ENCODE peak calls at places on chromosomes 11 and 22, in five cellular contexts. R is colonic mucosa, S is esophagus squamous epithelium, Q is GM23248, L is spleen. G is an unnamed sample.

GRCh38 chr11:127017482-127017881 is 16.9 kb upstream of the KIRREL3 start:
- DNase-seq in Q (peak; percentile 90), S (no peak), L (no peak), R (no peak), G (peak; percentile 72)

GRCh38 chr22:19984201-19984753 is 32.3 kb downstream of the ARVCF start:
- DNase-seq in Q (peak; percentile 90), S (no peak), R (no peak), L (peak; percentile 69), G (no peak)

GRCh38 chr22:31839986-31840385 is 86.2 kb downstream of the DEPDC5 start:
- DNase-seq in R (no peak), L (no peak), Q (no peak), S (no peak), G (no peak)

GRCh38 chr22:46561435-46561905 is 24.1 kb upstream of the CELSR1 start:
- DNase-seq in Q (no peak), L (peak; percentile 47), R (no peak), S (no peak), G (peak; percentile 57)

GRCh38 chr11:8043756-8044155 is 37.3 kb upstream of the TUB start:
- DNase-seq in R (no peak), L (no peak), Q (no peak), S (no peak), G (no peak)

GRCh38 chr11:10856689-10857603 is 907 bp downstream of the ZBED5 start:
- DNase-seq in S (no peak), L (no peak), Q (peak; percentile 65), R (peak; percentile 78), G (peak; percentile 66)

GRCh38 chr22:47627561-47628253 is 865.3 kb downstream of the TBC1D22A start:
- DNase-seq in Q (no peak), R (no peak), L (no peak), S (no peak), G (no peak)

GRCh38 chr22:35330258-35330861 is 30.7 kb downstream of the TOM1 start:
- DNase-seq in R (peak; percentile 70), L (peak; percentile 92), Q (peak; percentile 92), S (no peak), G (no peak)

GRCh38 chr11:6637871-6638270 is 17.7 kb downstream of the DCHS1 start:
- DNase-seq in L (no peak), S (no peak), R (no peak), Q (peak; percentile 84), G (no peak)

GRCh38 chr11:121715395-121715794 is 262.6 kb upstream of the SORL1-AS1 start:
- DNase-seq in Q (no peak), R (no peak), S (no peak), L (no peak), G (no peak)

GRCh38 chr11:19525276-19525675 is 187.4 kb upstream of the NAV2 start:
- DNase-seq in R (no peak), S (no peak), L (no peak), Q (no peak), G (no peak)

GRCh38 chr11:77113382-77114088 is 10.9 kb downstream of the OMP start:
- DNase-seq in R (no peak), L (no peak), S (no peak), Q (peak; percentile 62), G (peak; percentile 70)

GRCh38 chr11:79525257-79525656 is 84.4 kb upstream of the TENM4 start:
- DNase-seq in R (no peak), L (no peak), S (no peak), Q (no peak), G (no peak)

GRCh38 chr11:99418927-99419707 is 398.4 kb downstream of the CNTN5 start:
- DNase-seq in R (no peak), Q (no peak), S (no peak), L (no peak), G (peak; percentile 24)

GRCh38 chr11:130194241-130195023 is 34.9 kb downstream of the ST14 start:
- DNase-seq in L (no peak), Q (no peak), R (no peak), S (no peak), G (no peak)

GRCh38 chr11:108160970-108161566 is 39.7 kb downstream of the ACAT1 start:
- DNase-seq in Q (no peak), R (no peak), L (no peak), S (no peak), G (no peak)

GRCh38 chr22:29385748-29386147 is 2.6 kb downstream of the AP1B1 start:
- DNase-seq in L (peak; percentile 83), S (no peak), R (no peak), Q (no peak), G (no peak)

GRCh38 chr11:109350091-109350490 is 71.9 kb upstream of the C11orf87 start:
- DNase-seq in L (no peak), Q (no peak), S (no peak), R (no peak), G (no peak)

GRCh38 chr11:114163231-114163631 is 103.7 kb downstream of the ZBTB16 start:
- DNase-seq in L (no peak), R (no peak), Q (peak; percentile 72), S (no peak), G (no peak)

GRCh38 chr11:67278135-67278938 is 10.8 kb upstream of the ANKRD13D start:
- DNase-seq in R (no peak), Q (no peak), S (no peak), L (peak; percentile 84), G (no peak)
- H3K4me1 ChIP-seq in R (peaks cover 39% of the 10 kb centered on the region), Q (peaks cover 13% of the 10 kb centered on the region), S (peaks cover 85% of the 10 kb centered on the region), L (peaks cover 100% of the 10 kb centered on the region), G (peaks cover 14% of the 10 kb centered on the region)

GRCh38 chr22:40519284-40519947 is 117.1 kb downstream of the MRTFA start:
- DNase-seq in S (no peak), R (no peak), L (no peak), Q (peak; percentile 11), G (no peak)
- H3K4me1 ChIP-seq in S (peaks cover 27% of the 10 kb centered on the region), R (peaks cover 4% of the 10 kb centered on the region), L (peaks cover 14% of the 10 kb centered on the region), Q (peaks cover 7% of the 10 kb centered on the region), G (no peaks in the 10 kb centered on the region)

GRCh38 chr22:39296535-39296934 is 22.9 kb downstream of the RPL3 start:
- DNase-seq in L (no peak), R (no peak), S (no peak), Q (no peak), G (no peak)
- H3K4me1 ChIP-seq in L (peaks cover 42% of the 10 kb centered on the region), R (peaks cover 6% of the 10 kb centered on the region), S (peaks cover 71% of the 10 kb centered on the region), Q (peaks cover 6% of the 10 kb centered on the region), G (peaks cover 9% of the 10 kb centered on the region)

DNA sequence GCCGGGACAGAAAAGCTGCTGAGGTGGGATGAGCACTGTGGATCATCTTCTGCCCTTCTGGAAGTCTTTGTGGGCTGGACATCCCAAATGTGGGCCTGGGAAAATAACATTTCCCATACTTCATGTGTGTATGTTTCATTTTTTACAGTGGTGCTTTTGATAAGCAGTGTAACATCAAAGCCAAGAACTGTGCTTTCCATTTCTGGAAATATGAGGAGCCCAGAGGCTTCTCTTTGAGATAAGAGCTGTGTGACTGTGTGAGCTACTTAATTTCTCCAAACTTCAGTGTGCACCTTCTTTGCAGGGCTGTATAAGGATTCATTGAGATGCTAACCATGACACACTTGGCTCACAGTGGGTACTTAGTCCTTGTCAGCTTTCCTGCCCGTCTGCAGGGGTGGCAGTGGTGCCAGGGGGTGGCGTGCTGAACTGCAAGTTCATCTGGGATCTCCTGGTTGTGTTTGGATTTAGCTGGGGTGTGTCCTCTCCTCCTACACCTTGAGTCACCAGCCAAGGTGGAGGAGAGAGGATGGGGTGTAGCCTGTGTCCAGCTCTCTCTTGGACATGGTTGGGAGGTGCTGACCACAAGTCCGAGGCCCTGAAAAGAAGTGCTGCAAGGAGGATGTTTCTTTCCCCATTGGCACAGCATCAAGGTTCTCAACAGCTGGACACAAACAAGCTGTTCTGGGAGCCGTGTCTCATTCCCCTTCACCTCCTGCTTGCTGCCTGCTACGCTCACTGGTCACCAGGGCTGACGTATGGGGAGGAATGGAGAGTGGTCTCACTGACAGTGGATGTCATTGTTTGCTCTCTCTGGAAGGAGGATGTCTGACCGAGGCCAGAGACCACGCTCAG is 139.4 kb downstream of the TEAD1 start:
- DNase-seq in Q (peak; percentile 45), S (no peak), L (no peak), R (peak; percentile 43), G (no peak)
- H3K4me1 ChIP-seq in Q (peaks cover 70% of the 10 kb centered on the region), S (peaks cover 87% of the 10 kb centered on the region), L (peaks cover 19% of the 10 kb centered on the region), R (no peaks in the 10 kb centered on the region), G (peaks cover 20% of the 10 kb centered on the region)

GRCh38 chr11:67541198-67541597 is 18.0 kb upstream of the CABP2 start:
- DNase-seq in L (no peak), Q (no peak), S (no peak), R (no peak), G (no peak)
- H3K4me1 ChIP-seq in L (no peaks in the 10 kb centered on the region), Q (no peaks in the 10 kb centered on the region), S (peaks cover 7% of the 10 kb centered on the region), R (peaks cover 3% of the 10 kb centered on the region), G (peaks cover 6% of the 10 kb centered on the region)

DNA sequence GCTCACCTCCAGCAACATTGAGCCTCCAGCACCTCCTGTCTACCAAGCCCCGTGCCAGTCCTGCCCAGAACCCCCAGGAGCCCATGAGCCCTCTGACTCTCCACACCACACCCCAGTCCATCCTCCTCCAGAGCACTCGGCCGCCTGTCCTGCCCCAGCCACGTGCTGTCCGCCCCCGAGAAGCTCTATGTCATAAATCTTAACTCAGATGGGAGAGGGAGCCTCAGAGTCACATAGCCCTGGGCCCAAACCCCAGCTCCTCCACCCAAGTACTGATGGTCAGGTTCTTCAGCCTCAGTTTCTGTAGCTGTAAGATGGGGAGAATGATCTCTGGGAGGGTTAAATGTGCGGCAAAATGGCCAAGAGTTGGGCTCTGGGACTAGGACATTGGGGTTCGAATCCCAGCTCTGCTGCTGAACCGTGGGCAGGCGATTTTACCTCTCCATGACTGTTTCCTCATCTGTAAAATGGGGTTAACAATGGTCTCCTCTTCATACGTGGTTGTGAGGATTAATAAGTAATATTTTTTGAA is 27.8 kb downstream of the CYTH4 start:
- DNase-seq in L (peak; percentile 82), Q (peak; percentile 25), S (no peak), R (no peak), G (no peak)
- H3K4me1 ChIP-seq in L (peaks cover 68% of the 10 kb centered on the region), Q (peaks cover 27% of the 10 kb centered on the region), S (peaks cover 73% of the 10 kb centered on the region), R (no peaks in the 10 kb centered on the region), G (peaks cover 11% of the 10 kb centered on the region)

GRCh38 chr11:26247340-26247739 is 84.6 kb upstream of the ANO3 start:
- DNase-seq in Q (peak; percentile 88), S (no peak), L (no peak), R (no peak), G (no peak)

GRCh38 chr11:26245046-26245445 is 86.9 kb upstream of the ANO3 start:
- DNase-seq in R (no peak), Q (peak; percentile 78), S (no peak), L (no peak), G (no peak)

GRCh38 chr11:26248661-26249060 is 83.3 kb upstream of the ANO3 start:
- DNase-seq in Q (no peak), S (no peak), L (no peak), R (no peak), G (no peak)

GRCh38 chr11:26244207-26244606 is 87.7 kb upstream of the ANO3 start:
- DNase-seq in S (no peak), R (no peak), Q (peak; percentile 84), L (no peak), G (no peak)

GRCh38 chr11:26243426-26243825 is 88.5 kb upstream of the ANO3 start:
- DNase-seq in Q (peak; percentile 22), S (no peak), R (no peak), L (no peak), G (no peak)
- H3K4me1 ChIP-seq in Q (peaks cover 35% of the 10 kb centered on the region), S (no peaks in the 10 kb centered on the region), R (no peaks in the 10 kb centered on the region), L (no peaks in the 10 kb centered on the region), G (no peaks in the 10 kb centered on the region)